ENCODE peak calls at places on chromosome 2, in eight cellular contexts. G, E, T, X, C, A, O and P are unnamed samples.

GRCh38 chr2:45885111-45885685 is 233.7 kb downstream of the PRKCE start:
- DNase-seq in G (no peak), E (no peak), T (no peak), X (no peak), C (no peak), A (no peak), O (no peak), P (peak)

GRCh38 chr2:120926463-120927165 is 190.9 kb downstream of the GLI2 start:
- DNase-seq in G (no peak), E (no peak), T (no peak), X (no peak), C (no peak), A (no peak), O (no peak), P (no peak)

GRCh38 chr2:189402932-189403331 is 38.3 kb upstream of the WDR75 start:
- DNase-seq in G (no peak), E (no peak), T (no peak), X (peak), C (no peak), A (no peak), O (no peak), P (no peak)

GRCh38 chr2:182117203-182117602 is 131.6 kb downstream of the PPP1R1C start:
- DNase-seq in G (no peak), E (no peak), T (no peak), X (no peak), C (no peak), A (no peak), O (no peak), P (no peak)

GRCh38 chr2:63052411-63053234 is 2.0 kb downstream of the OTX1 start:
- DNase-seq in G (no peak), E (no peak), T (no peak), X (peak), C (no peak), A (no peak), O (no peak), P (no peak)

GRCh38 chr2:98768765-98769476 is 38.0 kb upstream of the MGAT4A start:
- DNase-seq in G (no peak), E (no peak), T (no peak), X (no peak), C (no peak), A (no peak), O (no peak), P (no peak)

GRCh38 chr2:29420999-29421856 is 306.0 kb downstream of the CLIP4 start:
- DNase-seq in G (no peak), E (no peak), T (no peak), X (peak), C (no peak), A (no peak), O (peak), P (no peak)

GRCh38 chr2:55490554-55490953 is 29.0 kb upstream of the CFAP36 start:
- DNase-seq in G (no peak), E (no peak), T (no peak), X (peak), C (no peak), A (no peak), O (no peak), P (no peak)

GRCh38 chr2:160533482-160533881 is 39.9 kb upstream of the RBMS1 start:
- DNase-seq in G (no peak), E (no peak), T (no peak), X (no peak), C (no peak), A (no peak), O (no peak), P (no peak)